ENCODE peak calls at places on chromosomes 1 and 21, in ten cellular contexts. W is colonic mucosa, T is A549, G is ovary, V is esophagus squamous epithelium, P is fibroblast of lung, X is HepG2, R is body of pancreas, A is vagina, J is H9. L is an unnamed sample.

GRCh38 chr1:84298688-84299535 is 2.6 kb upstream of the SAMD13 start:
- DNase-seq in W (peak), T (peak), G (peak), V (no peak), P (peak), X (no peak), R (peak), A (no peak), J (peak), L (peak)

GRCh38 chr1:115466433-115466832 is 128.4 kb upstream of the NGF start:
- DNase-seq in W (no peak), T (no peak), G (no peak), V (no peak), P (no peak), X (no peak), R (no peak), A (no peak), J (peak), L (peak)

GRCh38 chr1:183284086-183284485 is 98.0 kb downstream of the LAMC2 start:
- DNase-seq in W (no peak), T (no peak), G (no peak), V (no peak), P (no peak), X (no peak), R (no peak), A (no peak), J (no peak), L (no peak)

GRCh38 chr21:35614412-35614901 is 445.9 kb downstream of the SETD4 start:
- DNase-seq in W (no peak), T (no peak), G (no peak), V (no peak), P (peak), X (no peak), R (no peak), A (no peak), J (no peak), L (no peak)

GRCh38 chr1:39955547-39956539 is 898 bp downstream of the MFSD2A start:
- DNase-seq in W (peak), T (peak), G (no peak), V (no peak), P (peak), X (no peak), R (peak), A (no peak), J (peak), L (peak)

GRCh38 chr1:168676029-168676812 is 52.8 kb downstream of the DPT start:
- DNase-seq in W (no peak), T (no peak), G (no peak), V (no peak), P (peak), X (no peak), R (no peak), A (no peak), J (no peak), L (no peak)

GRCh38 chr1:51519048-51519856 is at the start of gene EPS15:
- DNase-seq in W (peak), T (peak), G (peak), V (peak), P (peak), X (peak), R (peak), A (no peak), J (peak), L (peak)

GRCh38 chr21:43023175-43023574 is 48.8 kb downstream of the PKNOX1 start:
- DNase-seq in W (no peak), T (no peak), G (no peak), V (no peak), P (no peak), X (no peak), R (no peak), A (no peak), J (no peak), L (no peak)

GRCh38 chr1:16074217-16074616 is 766 bp upstream of the FAM131C start:
- DNase-seq in W (no peak), T (no peak), G (no peak), V (no peak), P (no peak), X (no peak), R (no peak), A (no peak), J (no peak), L (no peak)

GRCh38 chr1:17933991-17934390 is 173.6 kb upstream of the IGSF21 start:
- DNase-seq in W (no peak), T (no peak), G (no peak), V (no peak), P (no peak), X (no peak), R (no peak), A (no peak), J (no peak), L (no peak)

GRCh38 chr1:169475806-169476205 is 9.9 kb downstream of the SLC19A2 start:
- DNase-seq in W (no peak), T (no peak), G (no peak), V (no peak), P (no peak), X (no peak), R (no peak), A (no peak), J (no peak), L (peak)

GRCh38 chr1:71593523-71593922 is 512.7 kb upstream of the ZRANB2 start:
- DNase-seq in W (no peak), T (no peak), G (no peak), V (no peak), P (no peak), X (no peak), R (no peak), A (no peak), J (no peak), L (peak)

GRCh38 chr1:150543500-150544143 is 5.6 kb upstream of the ADAMTSL4 start:
- DNase-seq in W (no peak), T (no peak), G (no peak), V (no peak), P (no peak), X (peak), R (no peak), A (no peak), J (no peak), L (no peak)

GRCh38 chr1:215081566-215082531 is 688 bp upstream of the KCNK2 start:
- DNase-seq in W (no peak), T (no peak), G (no peak), V (no peak), P (no peak), X (no peak), R (no peak), A (no peak), J (peak), L (no peak)

GRCh38 chr1:58839871-58840835 is 56.3 kb upstream of the JUN start:
- DNase-seq in W (no peak), T (no peak), G (no peak), V (no peak), P (peak), X (no peak), R (no peak), A (no peak), J (no peak), L (no peak)

GRCh38 chr1:228348708-228349467 is 57.7 kb downstream of the TRIM11 start:
- DNase-seq in W (no peak), T (no peak), G (peak), V (no peak), P (no peak), X (no peak), R (no peak), A (no peak), J (no peak), L (no peak)

GRCh38 chr1:87913361-87913760 is 584.7 kb downstream of the LMO4 start:
- DNase-seq in W (no peak), T (no peak), G (no peak), V (no peak), P (no peak), X (no peak), R (no peak), A (no peak), J (no peak), L (no peak)

GRCh38 chr1:201597551-201598230 is 58.8 kb downstream of the NAV1 start:
- DNase-seq in W (peak), T (peak), G (no peak), V (no peak), P (no peak), X (no peak), R (peak), A (no peak), J (no peak), L (peak)

GRCh38 chr21:44987301-44987885 is 47.6 kb downstream of the SLX9 start:
- DNase-seq in W (no peak), T (no peak), G (peak), V (no peak), P (no peak), X (no peak), R (peak), A (no peak), J (no peak), L (no peak)

GRCh38 chr1:204979306-204979705 is 63.7 kb upstream of the CNTN2 start:
- DNase-seq in W (no peak), T (no peak), G (no peak), V (no peak), P (no peak), X (no peak), R (no peak), A (no peak), J (no peak), L (no peak)

GRCh38 chr1:181319903-181320302 is 163.4 kb upstream of the CACNA1E start:
- DNase-seq in W (no peak), T (no peak), G (no peak), V (no peak), P (no peak), X (no peak), R (no peak), A (no peak), J (no peak), L (no peak)

GRCh38 chr1:9770276-9770675 is 53.5 kb downstream of the CLSTN1 start:
- DNase-seq in W (peak), T (peak), G (no peak), V (no peak), P (no peak), X (no peak), R (no peak), A (no peak), J (no peak), L (no peak)

GRCh38 chr21:45642122-45642813 is 1.3 kb upstream of the PCBP3 start:
- DNase-seq in W (peak), T (no peak), G (peak), V (no peak), P (no peak), X (no peak), R (no peak), A (no peak), J (no peak), L (no peak)

GRCh38 chr1:85450832-85451231 is 14.1 kb downstream of the DDAH1 start:
- DNase-seq in W (no peak), T (no peak), G (no peak), V (no peak), P (no peak), X (no peak), R (no peak), A (no peak), J (no peak), L (no peak)

GRCh38 chr1:26078286-26079177 is 11.1 kb upstream of the TRIM63 start:
- DNase-seq in W (peak), T (no peak), G (no peak), V (no peak), P (no peak), X (no peak), R (no peak), A (no peak), J (no peak), L (no peak)

GRCh38 chr1:40633563-40634376 is 31.7 kb downstream of the RIMS3 start:
- DNase-seq in W (peak), T (no peak), G (peak), V (no peak), P (no peak), X (no peak), R (no peak), A (no peak), J (no peak), L (no peak)

GRCh38 chr21:46098303-46099141 is 610 bp downstream of the COL6A2 start:
- DNase-seq in W (peak), T (no peak), G (peak), V (no peak), P (no peak), X (no peak), R (no peak), A (peak), J (peak), L (no peak)

GRCh38 chr1:46508760-46509159 is 19.1 kb downstream of the DMBX1 start:
- DNase-seq in W (no peak), T (no peak), G (no peak), V (no peak), P (peak), X (no peak), R (no peak), A (no peak), J (no peak), L (no peak)

GRCh38 chr1:160261526-160261877 is 847 bp downstream of the DCAF8 start:
- DNase-seq in W (peak), T (peak), G (no peak), V (no peak), P (peak), X (peak), R (peak), A (no peak), J (no peak), L (peak)

GRCh38 chr1:111139234-111139955 is 498 bp downstream of the DRAM2 start:
- DNase-seq in W (peak), T (peak), G (no peak), V (no peak), P (peak), X (peak), R (peak), A (no peak), J (peak), L (peak)

GRCh38 chr1:145884675-145885074 is 991 bp downstream of the ANKRD35 start:
- DNase-seq in W (no peak), T (no peak), G (no peak), V (no peak), P (peak), X (no peak), R (no peak), A (no peak), J (no peak), L (no peak)

GRCh38 chr1:24931481-24932221 is 1.6 kb upstream of the RUNX3 start:
- DNase-seq in W (no peak), T (no peak), G (no peak), V (no peak), P (no peak), X (no peak), R (no peak), A (no peak), J (peak), L (no peak)
- TF ChIP-seq CTCF in W (no peak), T (no peak), G (no peak), V (no peak), P (peak), X (no peak), R (no peak), A (no peak), J (no peak), L (peak)

GRCh38 chr1:66944330-66945274 is 19.8 kb downstream of the MIER1 start:
- DNase-seq in W (no peak), T (peak), G (peak), V (no peak), P (peak), X (peak), R (peak), A (no peak), J (no peak), L (no peak)
- H3K27ac ChIP-seq in W (no peak), T (peak), G (peak), V (peak), P (peak), X (peak), R (peak), A (peak), J (no peak), L (no peak)

GRCh38 chr1:93844262-93845045 is 34.6 kb downstream of the DNTTIP2 start:
- DNase-seq in W (peak), T (peak), G (no peak), V (no peak), P (peak), X (peak), R (peak), A (no peak), J (peak), L (peak)

GRCh38 chr1:93846929-93847810 is 31.8 kb downstream of the DNTTIP2 start:
- DNase-seq in W (peak), T (peak), G (peak), V (peak), P (peak), X (peak), R (peak), A (no peak), J (peak), L (peak)

GRCh38 chr1:93847811-93848288 is 31.2 kb downstream of the DNTTIP2 start:
- DNase-seq in W (peak), T (peak), G (peak), V (no peak), P (peak), X (peak), R (peak), A (no peak), J (peak), L (peak)

GRCh38 chr1:93845554-93846150 is 33.4 kb downstream of the DNTTIP2 start:
- DNase-seq in W (peak), T (peak), G (no peak), V (no peak), P (peak), X (peak), R (peak), A (no peak), J (peak), L (peak)

DNA sequence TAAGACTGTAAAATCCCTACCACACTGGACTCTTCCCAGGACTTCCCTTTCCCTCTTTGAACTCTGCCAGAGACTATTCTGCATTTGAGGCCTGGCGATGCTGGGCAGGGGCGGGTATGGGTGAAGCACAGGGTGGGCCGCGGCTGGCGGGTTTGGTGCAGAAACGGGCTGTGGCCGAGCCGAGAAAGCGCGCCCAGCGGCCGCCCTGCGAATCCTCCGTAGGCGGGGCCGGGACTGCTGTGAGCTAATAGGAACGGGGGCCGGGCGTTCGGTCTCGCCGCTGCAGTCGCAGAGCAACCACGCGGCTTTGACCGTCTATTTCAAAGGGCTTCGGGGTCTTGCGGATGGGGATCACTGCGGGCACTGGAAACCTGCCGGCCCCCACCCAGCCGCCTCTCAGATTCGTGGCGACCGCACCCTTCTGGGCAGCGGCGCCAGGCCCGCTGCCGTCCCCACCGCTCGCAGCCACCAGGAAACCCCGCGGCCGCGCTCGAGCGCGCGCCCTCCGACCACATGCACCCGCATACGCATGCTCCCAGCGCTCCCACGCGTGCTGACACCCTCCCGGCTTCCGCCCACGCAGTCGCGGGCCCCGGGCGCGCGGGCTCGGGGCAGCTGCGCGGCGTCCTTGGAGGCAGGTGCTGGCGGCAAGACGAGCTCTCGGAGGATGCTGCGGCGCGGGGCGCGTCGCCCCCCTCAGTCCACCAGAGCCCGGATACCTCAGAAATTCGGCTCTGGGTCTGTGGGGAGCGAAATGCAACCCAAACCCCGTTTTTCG is 32.7 kb downstream of the DNTTIP2 start:
- DNase-seq in W (peak), T (peak), G (peak), V (peak), P (peak), X (peak), R (peak), A (no peak), J (peak), L (peak)
- TF ChIP-seq CTCF in W (peak), T (no peak), G (peak), V (peak), P (peak), X (peak), R (peak), A (peak), J (peak), L (peak)

DNA sequence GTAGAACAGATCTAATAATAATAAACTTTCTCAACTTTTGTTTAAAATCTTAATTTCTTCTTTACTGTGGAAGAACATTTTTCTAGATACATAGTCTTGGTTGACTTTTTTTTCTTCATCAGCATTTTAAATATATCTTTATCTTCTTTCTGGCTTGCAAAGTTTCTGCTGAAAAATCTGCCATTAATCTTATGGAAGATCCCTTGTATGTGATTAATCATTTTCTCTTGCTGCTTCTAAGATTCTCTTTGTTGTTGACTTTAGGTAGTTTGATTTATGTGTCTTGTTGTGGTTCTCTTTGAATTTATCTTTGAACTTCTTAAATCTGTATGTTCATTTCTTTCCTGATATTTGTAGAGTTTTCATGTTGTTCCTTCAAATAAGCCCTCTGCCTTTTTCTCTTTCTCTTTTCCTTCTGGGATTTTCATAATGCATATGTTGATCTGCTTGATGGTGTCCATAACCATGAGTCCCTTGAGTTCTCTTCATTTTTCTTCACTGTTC is 657.6 kb upstream of the CXADR start:
- DNase-seq in W (no peak), T (no peak), G (no peak), V (no peak), P (no peak), X (no peak), R (no peak), A (no peak), J (no peak), L (no peak)
- H3K27ac ChIP-seq in W (no peak), T (no peak), G (no peak), V (no peak), P (no peak), X (no peak), R (no peak), A (no peak), J (no peak), L (no peak)

GRCh38 chr1:192732787-192733186 is 76.1 kb upstream of the RGS2 start:
- DNase-seq in W (no peak), T (peak), G (no peak), V (no peak), P (no peak), X (peak), R (no peak), A (no peak), J (no peak), L (peak)
- TF ChIP-seq CTCF in W (no peak), T (no peak), G (no peak), V (no peak), P (peak), X (no peak), R (no peak), A (no peak), J (peak), L (peak)

L was measured in A673.